ENCODE peak calls at places on chromosomes 11 and 22, in ten cellular contexts. C, F, Y, G, L, R, H, E, X and V are unnamed samples.

GRCh38 chr22:33299245-33299956 is 241.2 kb upstream of the SYN3 start:
- DNase-seq in C (peak), F (no peak), Y (no peak), G (no peak), L (no peak), R (no peak), H (no peak), E (no peak), X (no peak), V (no peak)

GRCh38 chr11:19953909-19954308 is 206.4 kb downstream of the DBX1 start:
- DNase-seq in C (no peak), F (no peak), Y (peak), G (no peak), L (peak), R (peak), H (peak), E (no peak), X (no peak), V (no peak)

GRCh38 chr11:125514336-125515101 is 18.5 kb upstream of the FEZ1 start:
- DNase-seq in C (no peak), F (no peak), Y (peak), G (peak), L (peak), R (no peak), H (no peak), E (no peak), X (no peak), V (no peak)

GRCh38 chr11:77153276-77154185 is 25.5 kb downstream of the MYO7A start:
- DNase-seq in C (no peak), F (no peak), Y (no peak), G (no peak), L (no peak), R (no peak), H (no peak), E (no peak), X (no peak), V (no peak)

GRCh38 chr11:86664930-86665329 is 7.5 kb downstream of the ME3 start:
- DNase-seq in C (no peak), F (no peak), Y (no peak), G (no peak), L (no peak), R (no peak), H (no peak), E (no peak), X (no peak), V (no peak)

GRCh38 chr11:118202599-118203422 is 22.0 kb downstream of the JAML start:
- DNase-seq in C (no peak), F (no peak), Y (no peak), G (peak), L (no peak), R (no peak), H (no peak), E (peak), X (no peak), V (no peak)

GRCh38 chr11:468036-468435 is 18.0 kb downstream of the PTDSS2 start:
- DNase-seq in C (no peak), F (no peak), Y (no peak), G (no peak), L (no peak), R (no peak), H (no peak), E (no peak), X (no peak), V (no peak)

GRCh38 chr11:130400793-130401483 is 27.5 kb downstream of the ADAMTS8 start:
- DNase-seq in C (no peak), F (no peak), Y (no peak), G (no peak), L (peak), R (no peak), H (no peak), E (no peak), X (no peak), V (no peak)

GRCh38 chr11:86183694-86184093 is 60.9 kb upstream of the EED start:
- DNase-seq in C (no peak), F (no peak), Y (no peak), G (no peak), L (peak), R (no peak), H (no peak), E (no peak), X (no peak), V (no peak)

GRCh38 chr11:43504316-43504950 is 145.7 kb downstream of the TTC17 start:
- DNase-seq in C (no peak), F (no peak), Y (peak), G (no peak), L (peak), R (peak), H (peak), E (no peak), X (no peak), V (no peak)

GRCh38 chr22:23305922-23306374 is 125.6 kb downstream of the BCR start:
- DNase-seq in C (peak), F (peak), Y (no peak), G (no peak), L (no peak), R (no peak), H (no peak), E (no peak), X (peak), V (peak)

GRCh38 chr11:67451658-67451976 is 912 bp downstream of the GPR152 start:
- DNase-seq in C (no peak), F (no peak), Y (no peak), G (no peak), L (no peak), R (no peak), H (no peak), E (no peak), X (no peak), V (no peak)

GRCh38 chr22:38416621-38417251 is 38.3 kb downstream of the KCNJ4 start:
- DNase-seq in C (peak), F (no peak), Y (no peak), G (no peak), L (no peak), R (no peak), H (no peak), E (no peak), X (no peak), V (no peak)

GRCh38 chr11:35318977-35319925 is 100.1 kb downstream of the SLC1A2 start:
- DNase-seq in C (no peak), F (no peak), Y (no peak), G (no peak), L (no peak), R (no peak), H (no peak), E (no peak), X (no peak), V (no peak)

GRCh38 chr11:10356161-10356560 is 51.3 kb downstream of the ADM start:
- DNase-seq in C (no peak), F (no peak), Y (no peak), G (no peak), L (no peak), R (no peak), H (no peak), E (no peak), X (no peak), V (no peak)

GRCh38 chr11:10355257-10355661 is 50.4 kb downstream of the ADM start:
- DNase-seq in C (no peak), F (no peak), Y (no peak), G (no peak), L (peak), R (no peak), H (no peak), E (no peak), X (no peak), V (no peak)

GRCh38 chr11:10352911-10353550 is 48.2 kb downstream of the ADM start:
- DNase-seq in C (no peak), F (no peak), Y (no peak), G (no peak), L (no peak), R (no peak), H (no peak), E (no peak), X (no peak), V (no peak)

GRCh38 chr11:10354389-10354788 is 49.5 kb downstream of the ADM start:
- DNase-seq in C (no peak), F (no peak), Y (no peak), G (no peak), L (no peak), R (no peak), H (no peak), E (no peak), X (no peak), V (no peak)

GRCh38 chr11:10358696-10359095 is 53.8 kb downstream of the ADM start:
- DNase-seq in C (no peak), F (no peak), Y (no peak), G (no peak), L (peak), R (no peak), H (no peak), E (no peak), X (no peak), V (no peak)
- H3K27ac ChIP-seq in C (no peak), F (no peak), Y (peak), G (no peak), L (peak), R (no peak), H (no peak), E (no peak), X (no peak), V (no peak)

GRCh38 chr11:65182258-65183170 is 786 bp downstream of the CAPN1 start:
- DNase-seq in C (peak), F (peak), Y (peak), G (no peak), L (peak), R (no peak), H (peak), E (peak), X (no peak), V (peak)
- TF ChIP-seq CTCF in C (no peak), F (no peak), Y (no peak), G (no peak), L (no peak), R (no peak), H (no peak), E (no peak), X (no peak), V (no peak)

DNA sequence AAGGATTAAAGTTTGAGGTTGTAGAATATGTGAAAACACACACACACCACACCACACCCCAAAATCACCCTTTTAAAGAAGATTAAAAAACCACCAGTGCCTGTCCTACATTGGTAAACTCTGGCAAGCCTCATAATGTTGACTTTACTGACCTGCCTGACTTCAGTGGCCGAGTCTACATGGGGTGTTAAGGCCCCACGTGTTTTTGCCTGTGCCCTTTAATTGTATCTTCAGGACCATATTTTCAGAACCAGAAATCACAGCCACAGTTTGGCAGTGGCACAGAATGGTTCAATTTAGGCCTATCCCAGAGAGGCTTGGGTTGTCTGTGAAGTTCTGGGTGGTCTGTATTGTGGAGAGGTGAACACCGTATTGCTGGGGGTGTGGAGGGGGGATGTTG is 33.4 kb downstream of the ZBTB16 start:
- DNase-seq in C (no peak), F (no peak), Y (no peak), G (no peak), L (no peak), R (no peak), H (no peak), E (no peak), X (no peak), V (no peak)
- H3K27ac ChIP-seq in C (peak), F (peak), Y (no peak), G (no peak), L (no peak), R (no peak), H (no peak), E (no peak), X (no peak), V (peak)

DNA sequence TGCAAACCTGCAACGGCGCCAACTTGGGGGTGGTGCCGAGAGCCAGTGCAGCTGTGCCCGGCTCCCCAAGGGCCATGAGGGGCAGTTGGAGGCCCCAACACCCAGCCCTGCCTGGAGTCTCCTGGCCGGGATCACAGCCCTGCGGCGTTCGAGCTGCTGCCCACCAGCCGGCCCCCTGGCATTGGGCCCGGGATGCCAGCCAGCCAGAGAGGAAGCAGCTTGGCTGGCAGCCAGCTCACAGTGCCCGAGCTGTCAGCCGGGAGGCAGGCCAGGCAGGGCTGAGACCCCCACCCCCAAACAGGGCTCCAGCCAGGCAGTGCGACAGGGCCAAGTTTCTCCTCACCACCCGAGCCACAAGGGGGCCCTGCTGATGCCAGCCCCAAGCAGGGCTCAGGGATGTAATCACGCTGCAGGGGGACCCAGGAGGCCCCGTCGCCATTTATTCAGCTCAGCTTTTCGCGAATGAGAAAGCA is 26.0 kb upstream of the TCF20 start:
- DNase-seq in C (no peak), F (no peak), Y (no peak), G (peak), L (no peak), R (no peak), H (no peak), E (no peak), X (no peak), V (no peak)
- TF ChIP-seq CTCF in C (no peak), F (no peak), Y (no peak), G (peak), L (peak), R (no peak), H (peak), E (no peak), X (no peak), V (no peak)